ENCODE peak calls at places on chromosomes 12 and 14, in nine cellular contexts. Y is foreskin fibroblast; S is NB4; N is A549; R is epithelial cell of esophagus; X is neural progenitor cell; K is dorsolateral prefrontal cortex; I is CD8-positive, alpha-beta memory T cell; B is heart right ventricle. D is an unnamed sample.

GRCh38 chr14:96039633-96040311 is 610 bp downstream of the C14orf132 start:
- DNase-seq in Y (no peak), S (no peak), N (peak), R (no peak), X (peak), K (peak), I (no peak), B (peak), D (peak)

GRCh38 chr12:110932048-110932447 is 11.7 kb upstream of the MYL2 start:
- DNase-seq in Y (no peak), S (no peak), N (no peak), R (no peak), X (peak), K (no peak), I (no peak), B (no peak), D (no peak)

GRCh38 chr14:68047910-68048309 is 228.3 kb downstream of the RAD51B start:
- DNase-seq in Y (no peak), S (no peak), N (no peak), R (peak), X (no peak), K (no peak), I (no peak), B (no peak), D (no peak)

GRCh38 chr12:81949721-81950120 is 190.6 kb upstream of the PPFIA2 start:
- DNase-seq in Y (no peak), S (no peak), N (no peak), R (no peak), X (no peak), K (no peak), I (no peak), B (no peak), D (no peak)

GRCh38 chr12:44674866-44675265 is 201.2 kb downstream of the NELL2 start:
- DNase-seq in Y (no peak), S (no peak), N (no peak), R (no peak), X (peak), K (no peak), I (no peak), B (no peak), D (no peak)

GRCh38 chr14:92976268-92976667 is 53.3 kb downstream of the CHGA start:
- DNase-seq in Y (no peak), S (no peak), N (no peak), R (no peak), X (no peak), K (no peak), I (no peak), B (no peak), D (no peak)

GRCh38 chr12:44246481-44247105 is 410.7 kb downstream of the TMEM117 start:
- DNase-seq in Y (no peak), S (no peak), N (no peak), R (no peak), X (no peak), K (no peak), I (no peak), B (no peak), D (no peak)

GRCh38 chr12:2498961-2499500 is 295.7 kb upstream of the FKBP4 start:
- DNase-seq in Y (no peak), S (no peak), N (no peak), R (no peak), X (no peak), K (no peak), I (no peak), B (no peak), D (peak)

GRCh38 chr14:28542040-28542439 is 224.5 kb upstream of the FOXG1 start:
- DNase-seq in Y (peak), S (no peak), N (no peak), R (peak), X (no peak), K (no peak), I (no peak), B (no peak), D (no peak)

GRCh38 chr12:92629349-92630065 is 73.3 kb upstream of the PLEKHG7 start:
- DNase-seq in Y (no peak), S (no peak), N (no peak), R (no peak), X (no peak), K (no peak), I (no peak), B (no peak), D (peak)

GRCh38 chr14:68216072-68216471 is 396.5 kb downstream of the RAD51B start:
- DNase-seq in Y (no peak), S (no peak), N (no peak), R (no peak), X (no peak), K (no peak), I (no peak), B (no peak), D (no peak)

GRCh38 chr14:88251650-88252049 is 71.4 kb downstream of the KCNK10 start:
- DNase-seq in Y (no peak), S (no peak), N (no peak), R (no peak), X (no peak), K (no peak), I (no peak), B (no peak), D (no peak)

GRCh38 chr12:54998958-54999510 is 14.5 kb upstream of the TESPA1 start:
- DNase-seq in Y (no peak), S (peak), N (no peak), R (no peak), X (no peak), K (no peak), I (no peak), B (no peak), D (no peak)

GRCh38 chr14:68598621-68599447 is 194.0 kb downstream of the ZFP36L1 start:
- DNase-seq in Y (peak), S (peak), N (peak), R (peak), X (no peak), K (no peak), I (no peak), B (peak), D (peak)

DNA sequence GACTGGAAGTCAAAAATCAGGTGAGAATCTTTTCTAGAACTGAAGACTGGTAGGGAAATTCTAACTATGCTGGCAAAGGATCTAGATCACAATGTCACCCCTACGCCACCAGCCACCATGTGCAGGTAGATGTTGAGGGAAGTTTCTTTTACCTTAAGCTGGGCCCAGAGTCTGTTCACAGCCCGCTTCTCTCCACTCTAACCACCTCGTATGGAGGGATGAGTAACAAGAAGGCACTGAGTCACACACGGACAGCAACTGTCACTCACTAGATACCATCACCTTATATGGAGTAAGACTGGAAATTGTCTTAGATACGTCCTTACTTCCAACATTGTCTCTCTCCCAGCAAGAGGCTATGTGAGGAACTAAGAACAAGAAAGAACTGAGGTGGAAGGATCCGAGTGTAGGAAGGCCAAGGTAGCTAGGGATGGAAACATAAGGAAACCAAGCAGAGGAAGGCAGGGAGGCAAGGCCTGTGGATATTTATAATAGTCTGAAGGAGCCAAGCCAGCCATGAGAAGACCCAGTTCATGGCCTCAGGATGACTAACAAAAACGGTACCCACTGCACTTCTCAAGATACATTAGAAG is 15.4 kb downstream of the REM2 start:
- DNase-seq in Y (peak), S (no peak), N (no peak), R (peak), X (no peak), K (no peak), I (no peak), B (no peak), D (no peak)
- H3K4me3 ChIP-seq in Y (no peak), S (no peak), N (no peak), R (no peak), X (no peak), K (no peak), I (no peak), B (no peak), D (no peak)

DNA sequence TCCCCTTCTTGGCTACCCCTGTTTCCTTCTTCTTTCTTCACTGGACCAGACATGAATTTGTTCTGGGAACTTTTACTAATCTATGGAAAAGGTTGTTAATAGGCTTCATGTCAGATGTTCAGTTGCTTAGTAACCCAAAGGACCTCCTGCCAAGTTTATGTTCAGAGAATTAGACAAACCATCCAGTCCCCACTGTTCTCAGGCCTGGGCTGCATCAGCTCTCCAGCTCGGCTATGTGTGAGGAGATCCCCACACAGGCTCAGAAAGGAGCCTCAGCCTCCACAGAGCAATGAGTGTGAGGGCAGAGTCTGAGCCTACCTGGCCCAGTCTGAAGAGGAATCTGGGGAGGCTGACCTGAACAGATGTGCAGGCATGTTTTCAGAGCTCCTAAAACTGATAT is 78.1 kb downstream of the AKAP6 start:
- DNase-seq in Y (no peak), S (no peak), N (no peak), R (no peak), X (no peak), K (no peak), I (no peak), B (peak), D (no peak)
- H3K4me3 ChIP-seq in Y (no peak), S (no peak), N (no peak), R (no peak), X (no peak), K (no peak), I (no peak), B (no peak), D (no peak)

GRCh38 chr12:108722992-108723766 is 8.1 kb downstream of the CORO1C start:
- DNase-seq in Y (peak), S (peak), N (peak), R (peak), X (no peak), K (no peak), I (no peak), B (no peak), D (peak)
- H3K4me3 ChIP-seq in Y (peak), S (no peak), N (peak), R (no peak), X (no peak), K (no peak), I (no peak), B (no peak), D (no peak)

DNA sequence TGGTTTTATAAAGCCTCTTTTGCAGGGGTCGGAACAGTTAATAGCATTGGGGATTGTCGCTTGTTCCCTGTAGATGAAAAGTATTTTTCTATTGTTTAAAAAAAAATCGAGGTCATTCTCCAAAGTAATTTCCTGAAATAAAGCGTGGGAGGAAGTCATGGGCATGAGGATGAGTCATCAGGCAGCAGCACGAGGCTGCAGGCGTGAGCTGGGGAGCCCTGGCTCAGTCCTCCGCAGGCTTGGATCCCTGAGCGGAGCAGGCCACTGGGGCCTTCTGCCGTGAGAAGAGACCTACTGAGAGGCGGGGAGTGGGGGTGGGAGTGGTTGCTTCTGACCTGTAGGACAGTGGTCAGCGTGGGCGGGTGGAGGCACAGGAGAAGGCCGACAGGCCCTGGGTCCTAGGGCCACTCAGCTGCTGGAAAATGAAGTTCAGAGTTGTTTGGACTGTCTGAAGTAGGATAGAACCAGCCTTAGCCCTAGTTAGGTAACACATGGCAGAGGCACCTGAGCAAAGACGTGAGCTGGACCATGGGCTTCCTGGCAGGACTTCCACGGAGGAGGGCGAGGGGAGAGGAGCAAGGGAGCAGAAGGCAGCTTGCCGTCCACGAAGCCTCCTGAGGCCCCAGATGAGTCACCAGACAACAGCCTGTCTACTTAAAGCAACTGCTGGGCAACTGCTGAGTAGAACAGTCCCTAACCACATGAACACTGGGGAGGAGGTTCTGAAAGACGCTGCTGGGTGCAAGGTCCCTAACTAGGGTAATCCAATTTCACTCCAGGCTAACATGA is 21.1 kb upstream of the LGALS3 start:
- DNase-seq in Y (peak), S (peak), N (peak), R (peak), X (no peak), K (no peak), I (peak), B (peak), D (peak)
- H3K4me3 ChIP-seq in Y (no peak), S (peak), N (no peak), R (no peak), X (no peak), K (no peak), I (no peak), B (no peak), D (no peak)

DNA sequence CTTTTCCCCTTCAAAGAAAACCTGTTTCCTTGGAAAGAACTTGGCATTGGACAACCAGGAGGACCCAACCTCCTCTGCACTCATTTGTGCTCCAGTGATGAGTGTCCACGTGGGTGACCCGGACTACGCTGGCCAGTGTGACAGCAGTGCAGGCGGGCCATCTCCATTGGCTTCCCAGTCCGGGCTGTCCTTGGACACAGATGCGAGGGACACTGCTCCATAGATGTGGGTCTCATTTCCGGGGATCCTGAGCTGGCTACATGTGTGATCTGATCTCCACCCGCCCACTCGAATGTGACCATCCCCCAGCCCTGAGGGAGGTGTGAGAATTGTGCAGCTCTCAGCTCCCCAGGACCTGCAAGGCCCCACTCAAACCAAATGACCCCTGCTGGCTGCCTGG is 836.6 kb upstream of the TMEM132C start:
- DNase-seq in Y (no peak), S (no peak), N (no peak), R (no peak), X (no peak), K (no peak), I (no peak), B (no peak), D (no peak)
- H3K4me3 ChIP-seq in Y (no peak), S (no peak), N (no peak), R (no peak), X (no peak), K (no peak), I (no peak), B (no peak), D (no peak)

GRCh38 chr14:98937712-98938505 is 334.1 kb downstream of the BCL11B start:
- DNase-seq in Y (no peak), S (peak), N (no peak), R (no peak), X (no peak), K (no peak), I (no peak), B (no peak), D (peak)
- H3K4me3 ChIP-seq in Y (no peak), S (no peak), N (no peak), R (no peak), X (no peak), K (no peak), I (no peak), B (no peak), D (no peak)

GRCh38 chr12:114682101-114682919 is 1.7 kb downstream of the TBX3 start:
- DNase-seq in Y (no peak), S (no peak), N (no peak), R (no peak), X (no peak), K (no peak), I (no peak), B (no peak), D (no peak)
- H3K4me3 ChIP-seq in Y (peak), S (peak), N (peak), R (peak), X (peak), K (peak), I (no peak), B (peak), D (peak)

DNA sequence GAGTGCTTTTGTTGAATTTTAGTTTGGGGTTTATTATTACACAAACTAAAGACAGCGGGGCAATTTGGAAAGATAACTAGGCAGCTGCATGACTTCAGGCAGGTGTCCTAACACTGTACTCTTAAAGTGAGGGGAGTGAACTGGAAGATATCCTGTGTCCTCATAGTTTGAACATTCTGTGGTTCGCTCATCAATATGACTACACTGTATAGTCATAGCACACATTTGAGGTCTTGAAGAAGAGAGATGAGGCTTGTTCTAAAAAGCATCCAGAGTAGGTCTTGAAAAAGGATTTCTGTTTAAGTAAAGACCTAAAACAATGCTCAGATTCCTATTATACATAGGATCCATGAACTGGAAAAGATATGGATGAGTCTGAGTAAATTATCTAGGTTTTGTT is 1.8 kb upstream of the MAP3K9 start:
- DNase-seq in Y (no peak), S (no peak), N (no peak), R (peak), X (no peak), K (no peak), I (no peak), B (no peak), D (no peak)
- H3K4me3 ChIP-seq in Y (no peak), S (no peak), N (no peak), R (peak), X (peak), K (peak), I (no peak), B (no peak), D (no peak)